ENCODE peak calls at places on chromosomes 13 and 19, in eight cellular contexts. X is NCI-H774; Q is amygdala; P is left cardiac atrium; C is activated CD4-positive, alpha-beta T cell treated with anti-CD3 and anti-CD28 coated beads for 24 hours; W is effector CD4-positive, alpha-beta T cell; O is activated naive CD4-positive, alpha-beta T cell; L is activated CD8-positive, alpha-beta memory T cell treated with anti-CD3 and anti-CD28 coated beads for 24 hours. H is an unnamed sample.

GRCh38 chr13:28753208-28753892 is 34.6 kb upstream of the SLC46A3 start:
- DNase-seq in C (no peak), L (no peak), W (no peak), X (no peak), P (peak), Q (no peak), O (no peak), H (peak)

GRCh38 chr19:18865973-18866799 is 29.8 kb downstream of the CERS1 start:
- DNase-seq in X (no peak), W (peak), Q (no peak), P (peak), C (peak), L (peak), O (peak), H (peak)

GRCh38 chr13:114063545-114064515 is 68.6 kb downstream of the RASA3 start:
- DNase-seq in W (no peak), C (no peak), X (no peak), L (no peak), P (peak), Q (no peak), O (no peak), H (peak)

GRCh38 chr13:24033527-24034302 is 126.8 kb upstream of the SPATA13 start:
- DNase-seq in C (no peak), Q (no peak), W (no peak), X (no peak), L (no peak), P (no peak), O (no peak), H (no peak)

GRCh38 chr13:95356916-95357315 is 55.7 kb upstream of the ABCC4 start:
- DNase-seq in P (no peak), O (no peak), C (no peak), W (no peak), Q (no peak), X (no peak), L (no peak), H (no peak)

GRCh38 chr13:46839399-46839798 is 42.4 kb upstream of the ESD start:
- DNase-seq in O (no peak), Q (no peak), L (no peak), X (no peak), P (no peak), C (no peak), W (no peak), H (no peak)

GRCh38 chr13:23806874-23807522 is 82.2 kb downstream of the MIPEP start:
- DNase-seq in Q (no peak), X (no peak), L (no peak), C (no peak), O (no peak), P (no peak), W (no peak), H (no peak)

GRCh38 chr13:27869436-27870090 is 50.2 kb upstream of the PDX1 start:
- DNase-seq in X (no peak), L (no peak), O (no peak), W (no peak), Q (no peak), C (no peak), P (no peak), H (no peak)

GRCh38 chr19:35995655-35995993 is 636 bp downstream of the SDHAF1 start:
- DNase-seq in X (no peak), P (peak), O (peak), Q (no peak), C (no peak), L (no peak), W (peak), H (peak)

GRCh38 chr19:40229926-40230417 is 3.5 kb upstream of the CCNP start:
- DNase-seq in Q (no peak), X (no peak), O (no peak), C (no peak), W (no peak), L (no peak), P (no peak), H (no peak)

GRCh38 chr19:7986321-7987083 is 18.9 kb downstream of the ELAVL1 start:
- DNase-seq in W (no peak), O (no peak), L (no peak), P (no peak), X (no peak), C (no peak), Q (no peak), H (no peak)

GRCh38 chr19:47389150-47389556 is 30.2 kb downstream of the MEIS3 start:
- DNase-seq in X (no peak), O (no peak), P (no peak), W (no peak), C (no peak), Q (no peak), L (no peak), H (no peak)

GRCh38 chr13:110133425-110134235 is 173.3 kb downstream of the COL4A1 start:
- DNase-seq in L (no peak), P (no peak), W (no peak), C (no peak), Q (no peak), X (no peak), O (no peak), H (no peak)

GRCh38 chr13:110275931-110276552 is 30.9 kb downstream of the COL4A1 start:
- DNase-seq in O (no peak), L (no peak), X (no peak), W (no peak), Q (no peak), C (no peak), P (no peak), H (no peak)

GRCh38 chr19:23318143-23318542 is 67.9 kb upstream of the ZNF724 start:
- DNase-seq in P (no peak), L (no peak), W (no peak), C (no peak), O (no peak), X (no peak), Q (no peak), H (no peak)

GRCh38 chr19:17488593-17489391 is 18.5 kb downstream of the SLC27A1 start:
- DNase-seq in X (peak), P (peak), O (peak), C (peak), W (peak), Q (no peak), L (peak), H (peak)

GRCh38 chr13:22064854-22065646 is 394.2 kb downstream of the FGF9 start:
- DNase-seq in L (no peak), C (no peak), Q (no peak), W (no peak), O (no peak), P (no peak), X (no peak), H (no peak)

GRCh38 chr13:37029617-37030016 is 29.0 kb downstream of the EXOSC8 start:
- DNase-seq in Q (no peak), P (no peak), L (no peak), W (no peak), C (no peak), O (no peak), X (no peak), H (no peak)

GRCh38 chr13:112839347-112840105 is 129.5 kb upstream of the MCF2L start:
- DNase-seq in C (no peak), O (no peak), Q (no peak), W (no peak), L (no peak), P (no peak), X (no peak), H (no peak)

GRCh38 chr19:17025361-17025760 is 1.2 kb downstream of the CPAMD8 start:
- DNase-seq in C (no peak), W (no peak), Q (no peak), O (no peak), L (no peak), P (no peak), X (no peak), H (no peak)

GRCh38 chr19:18617562-18617961 is 4.9 kb downstream of the TMEM59L start:
- DNase-seq in X (no peak), C (no peak), P (no peak), Q (no peak), O (no peak), L (no peak), W (no peak), H (no peak)

GRCh38 chr13:80469841-80470378 is 129.0 kb upstream of the SPRY2 start:
- DNase-seq in C (no peak), W (no peak), P (peak), Q (no peak), O (no peak), L (no peak), X (no peak), H (peak)

GRCh38 chr13:29920018-29920643 is 69.7 kb upstream of the UBL3 start:
- DNase-seq in Q (no peak), C (no peak), X (no peak), O (no peak), L (no peak), P (no peak), W (no peak), H (no peak)

GRCh38 chr19:7360393-7360984 is 11.8 kb downstream of the ARHGEF18 start:
- DNase-seq in X (no peak), C (no peak), Q (no peak), P (no peak), W (no peak), O (no peak), L (no peak), H (no peak)

GRCh38 chr19:32480321-32480720 is 74.8 kb downstream of the DPY19L3 start:
- DNase-seq in Q (no peak), X (no peak), P (no peak), L (no peak), W (no peak), O (no peak), C (no peak), H (no peak)

GRCh38 chr19:18675779-18676178 is 7.7 kb upstream of the CRTC1 start:
- DNase-seq in P (no peak), O (peak), Q (no peak), C (no peak), W (no peak), X (no peak), L (no peak), H (no peak)

GRCh38 chr19:57566396-57567256 is 7.0 kb upstream of the ZNF550 start:
- DNase-seq in Q (no peak), O (no peak), L (peak), W (no peak), C (no peak), X (no peak), P (no peak), H (no peak)

GRCh38 chr19:29245221-29245620 is 32.3 kb upstream of the UQCRFS1 start:
- DNase-seq in L (no peak), C (no peak), W (no peak), P (no peak), O (no peak), X (no peak), Q (no peak), H (no peak)

GRCh38 chr13:30406779-30407416 is 15.4 kb upstream of the UBE2L5 start:
- DNase-seq in O (no peak), L (no peak), C (no peak), Q (no peak), P (no peak), W (no peak), X (no peak), H (no peak)

GRCh38 chr13:37534181-37534580 is 64.4 kb downstream of the POSTN start:
- DNase-seq in X (no peak), C (no peak), L (no peak), P (no peak), W (no peak), Q (no peak), O (no peak), H (no peak)

GRCh38 chr13:50678464-50679162 is 164.9 kb downstream of the DLEU7 start:
- DNase-seq in Q (no peak), L (no peak), C (no peak), O (no peak), P (no peak), W (no peak), X (no peak), H (no peak)

GRCh38 chr19:17902701-17903100 is 30.1 kb upstream of the CCDC124 start:
- DNase-seq in W (no peak), Q (no peak), X (no peak), C (no peak), O (no peak), P (no peak), L (no peak), H (no peak)

GRCh38 chr19:33287438-33287837 is 14.9 kb downstream of the CEBPA start:
- DNase-seq in Q (no peak), C (no peak), O (no peak), L (no peak), X (no peak), W (no peak), P (no peak), H (no peak)

GRCh38 chr13:71864981-71865857 is 1.8 kb downstream of the DACH1 start:
- DNase-seq in P (peak), O (no peak), L (peak), X (no peak), C (no peak), Q (no peak), W (no peak), H (peak)

GRCh38 chr19:52897149-52897935 is at the start of gene ZNF320:
- DNase-seq in C (peak), L (peak), O (peak), X (peak), W (peak), P (peak), Q (peak), H (peak)

GRCh38 chr13:98940325-98940724 is 37.5 kb downstream of the DOCK9 start:
- DNase-seq in Q (no peak), L (no peak), W (no peak), O (no peak), X (no peak), P (no peak), C (no peak), H (no peak)

H was measured in right cardiac atrium.